ENCODE peak calls at places on chromosome 20, in five cellular contexts. P, Z, G, O and A are unnamed samples.

GRCh38 chr20:61796738-61797137 is 268.9 kb downstream of the TAF4 start:
- DNase-seq in Z (no peak), O (no peak), P (no peak), G (no peak), A (no peak)

GRCh38 chr20:58308290-58308679 is 1.2 kb upstream of the RAB22A start:
- DNase-seq in O (no peak), P (no peak), Z (no peak), G (no peak), A (no peak)

GRCh38 chr20:18019068-18019467 is 38.6 kb downstream of the OVOL2 start:
- DNase-seq in Z (no peak), P (no peak), O (no peak), G (no peak), A (peak)

GRCh38 chr20:44460795-44461141 is 14.9 kb upstream of the TTPAL start:
- DNase-seq in O (peak), Z (no peak), G (peak), P (peak), A (peak)

GRCh38 chr20:61953789-61954125 is 111.9 kb downstream of the TAF4 start:
- DNase-seq in G (no peak), P (no peak), Z (no peak), O (peak), A (no peak)

GRCh38 chr20:23078351-23078993 is 7.7 kb downstream of the CD93 start:
- DNase-seq in P (no peak), Z (no peak), G (peak), O (no peak), A (no peak)

GRCh38 chr20:3661060-3661820 is 2.0 kb downstream of the GFRA4 start:
- DNase-seq in O (no peak), G (no peak), Z (no peak), P (no peak), A (no peak)

GRCh38 chr20:19502169-19502568 is 255.9 kb upstream of the RIN2 start:
- DNase-seq in O (no peak), P (no peak), G (no peak), Z (no peak), A (no peak)

GRCh38 chr20:53643031-53643832 is 49.6 kb upstream of the ZNF217 start:
- DNase-seq in G (no peak), Z (no peak), O (no peak), P (no peak), A (peak)

GRCh38 chr20:32037929-32038328 is 14.1 kb upstream of the HCK start:
- DNase-seq in G (no peak), O (no peak), Z (no peak), P (no peak), A (peak)

GRCh38 chr20:38790210-38791053 is 15.1 kb upstream of the PPP1R16B start:
- DNase-seq in G (peak), P (no peak), O (peak), Z (no peak), A (peak)

GRCh38 chr20:62814060-62814708 is 2.7 kb upstream of the COL9A3 start:
- DNase-seq in P (no peak), G (no peak), O (no peak), Z (no peak), A (no peak)

GRCh38 chr20:36101201-36101600 is 53.3 kb upstream of the EPB41L1 start:
- DNase-seq in O (peak), Z (no peak), G (no peak), P (no peak), A (no peak)

GRCh38 chr20:57713505-57713903 is 3.7 kb upstream of the PMEPA1 start:
- DNase-seq in O (no peak), Z (no peak), G (no peak), P (no peak), A (peak)

GRCh38 chr20:25553819-25554296 is 31.5 kb downstream of the NINL start:
- DNase-seq in G (peak), O (no peak), P (no peak), Z (no peak), A (no peak)

GRCh38 chr20:63934271-63935068 is 21.7 kb downstream of the UCKL1 start:
- DNase-seq in P (no peak), O (no peak), Z (no peak), G (no peak), A (no peak)

GRCh38 chr20:59495894-59496510 is 108.3 kb upstream of the PHACTR3 start:
- DNase-seq in P (peak), O (peak), G (peak), Z (peak), A (peak)